ENCODE peak calls at places on chromosomes 7 and 10, in five cellular contexts. R, M, H, N and P are unnamed samples.

GRCh38 chr10:70662362-70663220 is 9.7 kb upstream of the ADAMTS14 start:
- DNase-seq in R (no peak), M (no peak), H (no peak), N (no peak), P (no peak)

GRCh38 chr7:24750441-24751055 is 6.7 kb downstream of the GSDME start:
- DNase-seq in R (no peak), M (no peak), H (no peak), N (no peak), P (no peak)

GRCh38 chr10:119135517-119135890 is 30.0 kb downstream of the SFXN4 start:
- DNase-seq in R (no peak), M (no peak), H (no peak), N (no peak), P (no peak)

GRCh38 chr10:122421054-122421625 is 33.3 kb upstream of the ARMS2 start:
- DNase-seq in R (peak; percentile 30), M (no peak), H (no peak), N (no peak), P (no peak)

GRCh38 chr10:64477791-64478190 is 956.6 kb downstream of the REEP3 start:
- DNase-seq in R (no peak), M (no peak), H (no peak), N (no peak), P (no peak)

GRCh38 chr10:78927257-78927995 is 141.3 kb upstream of the ZMIZ1 start:
- DNase-seq in R (no peak), M (no peak), H (no peak), N (no peak), P (no peak)

GRCh38 chr7:93392984-93393383 is 160.8 kb downstream of the VPS50 start:
- DNase-seq in R (no peak), M (no peak), H (no peak), N (no peak), P (no peak)

GRCh38 chr7:82335001-82335400 is 108.6 kb downstream of the CACNA2D1 start:
- DNase-seq in R (no peak), M (no peak), H (no peak), N (no peak), P (no peak)

GRCh38 chr10:69088471-69088769 is 517 bp downstream of the SRGN start:
- DNase-seq in R (no peak), M (no peak), H (no peak), N (no peak), P (no peak)

GRCh38 chr7:70710011-70710480 is 421.9 kb upstream of the GALNT17 start:
- DNase-seq in R (peak; percentile 95), M (no peak), H (no peak), N (peak; percentile 81), P (no peak)

GRCh38 chr7:148503900-148504487 is 86.6 kb upstream of the C7orf33 start:
- DNase-seq in R (peak; percentile 45), M (no peak), H (no peak), N (peak; percentile 35), P (no peak)

GRCh38 chr7:132381742-132382472 is 194.4 kb downstream of the PLXNA4 start:
- DNase-seq in R (peak; percentile 81), M (no peak), H (no peak), N (no peak), P (no peak)

GRCh38 chr10:126225672-126226007 is 162.6 kb downstream of the ADAM12 start:
- DNase-seq in R (peak; percentile 9), M (no peak), H (no peak), N (no peak), P (peak; percentile 24)

GRCh38 chr10:3107426-3107961 is 40.1 kb downstream of the PFKP start:
- DNase-seq in R (peak; percentile 100), M (no peak), H (no peak), N (peak; percentile 33), P (no peak)

GRCh38 chr10:26274391-26274790 is 57.8 kb downstream of the GAD2 start:
- DNase-seq in R (no peak), M (no peak), H (peak; percentile 34), N (no peak), P (no peak)

GRCh38 chr7:157471259-157472125 is 134.7 kb downstream of the DNAJB6 start:
- DNase-seq in R (no peak), M (no peak), H (no peak), N (no peak), P (no peak)